ENCODE peak calls at places on chromosomes 2 and 18, in five cellular contexts. H is heart right ventricle, Y is A549, R is right lobe of liver, I is lower lobe of right lung. U is an unnamed sample.

GRCh38 chr2:216289470-216289869 is 82.8 kb downstream of the MARCHF4 start:
- DNase-seq in Y (no peak), H (no peak), I (no peak), R (no peak), U (no peak)

GRCh38 chr2:73203055-73203681 is 794 bp downstream of the NOTO start:
- DNase-seq in H (no peak), I (peak; percentile 68), R (no peak), Y (peak; percentile 33), U (no peak)

GRCh38 chr2:109419171-109419756 is 194.5 kb downstream of the SEPTIN10 start:
- DNase-seq in I (peak; percentile 24), H (no peak), R (no peak), Y (no peak), U (no peak)

GRCh38 chr2:603869-604268 is 73.3 kb downstream of the TMEM18 start:
- DNase-seq in H (no peak), Y (no peak), I (no peak), R (no peak), U (no peak)

GRCh38 chr2:18055290-18055689 is 176.8 kb downstream of the KCNS3 start:
- DNase-seq in R (no peak), Y (no peak), H (no peak), I (no peak), U (no peak)

GRCh38 chr2:73489053-73489452 is 103.4 kb downstream of the ALMS1 start:
- DNase-seq in Y (no peak), R (no peak), I (no peak), H (no peak), U (no peak)

GRCh38 chr2:6960659-6961058 is 43.4 kb downstream of the RNF144A start:
- DNase-seq in R (no peak), Y (no peak), I (no peak), H (no peak), U (no peak)

GRCh38 chr2:241900251-241901017 is 30.9 kb downstream of the RTP5 start:
- DNase-seq in R (no peak), I (peak; percentile 41), Y (no peak), H (peak; percentile 41), U (no peak)

GRCh38 chr18:68330658-68331057 is 384.2 kb downstream of the TMX3 start:
- DNase-seq in H (no peak), R (no peak), I (no peak), Y (no peak), U (no peak)

GRCh38 chr2:71843391-71843850 is 304.2 kb downstream of the CYP26B1 start:
- DNase-seq in H (no peak), R (no peak), Y (peak; percentile 25), I (no peak), U (no peak)

GRCh38 chr2:33848486-33848885 is 249.4 kb upstream of the FAM98A start:
- DNase-seq in R (no peak), H (no peak), I (no peak), Y (no peak), U (no peak)

GRCh38 chr2:48419884-48420511 is 110.0 kb upstream of the STON1 start:
- DNase-seq in Y (no peak), H (no peak), R (peak; percentile 67), I (no peak), U (no peak)

GRCh38 chr2:173373286-173373685 is 18.6 kb downstream of the CDCA7 start:
- DNase-seq in R (no peak), Y (no peak), I (no peak), H (no peak), U (no peak)

GRCh38 chr2:238513346-238513745 is 86.6 kb downstream of the ASB1 start:
- DNase-seq in I (peak; percentile 66), R (no peak), Y (peak; percentile 64), H (no peak), U (no peak)

GRCh38 chr2:207632575-207633492 is 7.6 kb upstream of the METTL21A start:
- DNase-seq in R (no peak), H (no peak), Y (peak; percentile 89), I (peak; percentile 48), U (no peak)

GRCh38 chr2:109470121-109470921 is 143.4 kb downstream of the SEPTIN10 start:
- DNase-seq in I (peak; percentile 43), H (no peak), R (no peak), Y (peak; percentile 30), U (no peak)

DNA sequence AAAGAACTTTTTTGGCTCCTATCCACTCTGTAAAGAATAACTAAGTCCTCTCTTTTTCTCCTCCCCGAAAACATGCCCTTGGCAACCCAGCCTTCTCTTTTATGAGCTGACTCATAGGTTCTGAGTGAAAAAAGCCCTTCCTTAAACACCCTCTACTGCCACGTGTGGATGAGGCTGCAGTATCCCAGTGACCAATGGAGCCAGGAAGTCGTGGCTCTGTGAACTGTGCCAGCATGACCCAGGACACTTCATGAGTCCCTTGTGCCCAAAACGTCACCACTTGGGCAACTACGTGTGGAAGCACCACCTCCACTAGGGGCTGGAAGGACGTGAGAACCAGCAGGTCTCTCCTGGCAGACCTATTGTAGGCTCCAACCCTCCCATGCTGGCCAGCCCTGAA is 349.6 kb downstream of the TNS1 start:
- DNase-seq in I (peak; percentile 61), Y (peak; percentile 91), H (peak; percentile 21), R (peak; percentile 42), U (peak; percentile 85)
- TF ChIP-seq CTCF in I (no peak), Y (no peak), H (no peak), R (no peak), U (peak; percentile 30)

DNA sequence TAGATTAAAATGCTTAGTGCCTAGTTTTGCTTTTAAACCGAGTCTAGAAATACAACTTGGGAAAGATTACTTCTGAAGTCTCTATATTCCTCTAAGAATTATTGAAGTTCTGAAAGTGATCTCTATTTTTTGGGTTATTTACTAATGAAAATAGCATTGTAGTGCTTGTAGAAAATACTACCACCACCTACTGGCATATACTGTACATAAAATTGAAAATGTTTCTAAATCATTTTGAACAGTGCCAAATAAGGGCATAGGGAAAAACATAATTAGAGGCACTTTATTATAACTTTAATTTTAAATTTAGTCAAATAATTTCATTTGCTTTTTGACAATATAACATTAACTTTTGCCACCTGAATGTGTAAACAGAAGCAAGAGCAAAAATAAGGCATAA is 1399.6 kb upstream of the ZEB2 start:
- DNase-seq in I (no peak), R (no peak), Y (no peak), H (no peak), U (no peak)
- TF ChIP-seq CTCF in I (no peak), R (peak; percentile 36), Y (peak; percentile 23), H (peak; percentile 29), U (no peak)

DNA sequence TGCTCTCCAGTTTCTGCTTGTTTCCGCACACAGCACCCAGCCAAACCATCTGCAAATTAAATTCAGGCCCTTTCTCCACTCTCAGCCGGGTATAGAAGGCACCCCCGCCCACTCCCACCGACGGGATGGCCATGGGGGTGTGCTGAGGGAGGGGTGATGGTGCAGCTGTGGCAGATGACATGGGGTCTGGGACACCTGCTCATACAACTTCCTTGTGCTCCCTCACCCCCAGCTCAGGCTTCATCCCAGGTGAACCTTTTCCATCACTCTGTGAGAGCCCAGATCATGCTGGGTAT is 52.2 kb upstream of the ROCK2 start:
- DNase-seq in Y (no peak), I (no peak), H (no peak), R (no peak), U (no peak)
- TF ChIP-seq CTCF in Y (no peak), I (no peak), H (no peak), R (no peak), U (no peak)

GRCh38 chr2:67581751-67582150 is 184.6 kb downstream of the ETAA1 start:
- DNase-seq in Y (no peak), R (no peak), I (no peak), H (no peak), U (no peak)
- TF ChIP-seq CTCF in Y (peak; percentile 10), R (no peak), I (no peak), H (no peak), U (no peak)

DNA sequence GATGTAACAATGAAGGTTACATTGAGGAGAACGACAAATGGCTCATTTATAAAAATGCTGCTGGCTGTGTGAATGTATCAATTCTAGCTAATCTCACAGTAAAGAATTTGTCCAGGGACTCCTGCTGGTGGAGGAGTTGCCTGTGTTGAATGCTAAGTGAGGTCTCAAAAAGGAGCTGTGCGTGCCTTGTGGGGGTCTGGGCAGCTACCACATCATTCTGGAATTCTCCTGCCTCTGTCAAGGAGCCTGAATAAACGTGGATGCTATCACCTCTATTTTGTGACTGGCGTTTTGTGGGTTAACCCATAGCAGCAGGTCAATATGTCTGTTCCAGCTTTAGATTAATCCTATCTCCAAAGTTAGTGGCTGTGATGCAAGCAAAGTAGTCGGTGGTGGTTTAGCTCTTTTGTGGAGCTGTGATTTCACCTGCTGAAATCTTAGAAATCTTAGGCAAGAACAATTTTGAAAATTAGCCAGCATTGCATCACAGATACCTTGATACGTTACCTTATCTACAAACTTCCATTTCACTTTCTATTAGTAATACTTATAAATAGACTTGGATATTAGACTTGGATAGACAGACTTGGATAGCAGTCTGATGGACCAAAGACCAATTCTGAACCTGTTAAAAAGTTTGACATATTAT is 96.8 kb downstream of the MTCL1 start:
- DNase-seq in R (no peak), H (no peak), I (no peak), Y (no peak), U (no peak)
- TF ChIP-seq CTCF in R (no peak), H (no peak), I (no peak), Y (no peak), U (no peak)

GRCh38 chr2:126681505-126681904 is 25.5 kb downstream of the GYPC start:
- DNase-seq in R (no peak), H (no peak), Y (no peak), I (no peak), U (no peak)

GRCh38 chr2:126685629-126686028 is 29.7 kb downstream of the GYPC start:
- DNase-seq in Y (no peak), H (no peak), R (no peak), I (no peak), U (no peak)

GRCh38 chr2:126687503-126687902 is 31.5 kb downstream of the GYPC start:
- DNase-seq in Y (no peak), R (no peak), H (no peak), I (no peak), U (no peak)

GRCh38 chr2:126686286-126686685 is 30.3 kb downstream of the GYPC start:
- DNase-seq in H (no peak), Y (no peak), I (no peak), R (no peak), U (no peak)

DNA sequence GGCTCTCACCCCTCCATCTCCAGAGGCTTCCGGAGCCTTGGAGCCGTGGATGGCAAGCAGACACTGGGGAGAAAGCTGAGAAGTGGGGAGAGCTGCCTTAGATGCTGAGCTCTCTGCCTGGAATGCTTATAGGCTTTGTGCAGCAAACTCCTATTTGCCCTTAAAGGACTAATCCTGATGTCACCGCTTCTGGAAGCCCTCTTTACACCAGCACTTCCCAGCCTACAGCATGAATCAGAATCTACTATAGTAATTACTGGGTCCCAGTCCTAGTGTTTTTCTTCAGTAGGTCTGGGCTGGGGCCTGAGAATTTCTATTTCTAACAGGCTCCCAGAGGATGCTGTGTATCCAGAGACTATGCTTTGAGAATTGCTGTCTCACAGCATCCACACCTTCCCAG is 31.1 kb downstream of the GYPC start:
- DNase-seq in R (no peak), Y (no peak), H (no peak), I (no peak), U (no peak)
- TF ChIP-seq CTCF in R (no peak), Y (no peak), H (no peak), I (no peak), U (no peak)

U was measured in thoracic aorta.